ENCODE peak calls at places on chromosomes 16 and 17, in five cellular contexts. One of them, this sample, is unnamed.

GRCh38 chr16:16821261-16821660 is 442.3 kb downstream of the NPIPA7 start:
- DNase-seq in stimulated activated CD8-positive, alpha-beta memory T cell treated with anti-CD3 and anti-CD28 coated beads, Interleukin-2, amount 100 ng/mL, for 48 hours: no peak
- DNase-seq in COR-L47: no peak
- DNase-seq in KG1: no peak
- DNase-seq in hepatocyte: no peak
- DNase-seq in this sample: no peak

GRCh38 chr17:76458580-76459490 is 5.9 kb upstream of the UBE2O start:
- DNase-seq in stimulated activated CD8-positive, alpha-beta memory T cell treated with anti-CD3 and anti-CD28 coated beads, Interleukin-2, amount 100 ng/mL, for 48 hours: no peak
- DNase-seq in COR-L47: peak
- DNase-seq in KG1: no peak
- DNase-seq in hepatocyte: peak
- DNase-seq in this sample: no peak

GRCh38 chr16:85759631-85760419 is 8.9 kb upstream of the C16orf74 start:
- DNase-seq in stimulated activated CD8-positive, alpha-beta memory T cell treated with anti-CD3 and anti-CD28 coated beads, Interleukin-2, amount 100 ng/mL, for 48 hours: no peak
- DNase-seq in COR-L47: peak
- DNase-seq in KG1: peak
- DNase-seq in hepatocyte: no peak
- DNase-seq in this sample: no peak

GRCh38 chr16:53817812-53818211 is 113.9 kb downstream of the FTO start:
- DNase-seq in stimulated activated CD8-positive, alpha-beta memory T cell treated with anti-CD3 and anti-CD28 coated beads, Interleukin-2, amount 100 ng/mL, for 48 hours: no peak
- DNase-seq in COR-L47: no peak
- DNase-seq in KG1: no peak
- DNase-seq in hepatocyte: no peak
- DNase-seq in this sample: no peak

GRCh38 chr17:41548844-41549595 is 20.9 kb upstream of the KRT19 start:
- DNase-seq in stimulated activated CD8-positive, alpha-beta memory T cell treated with anti-CD3 and anti-CD28 coated beads, Interleukin-2, amount 100 ng/mL, for 48 hours: peak
- DNase-seq in COR-L47: peak
- DNase-seq in KG1: peak
- DNase-seq in hepatocyte: peak
- DNase-seq in this sample: peak

GRCh38 chr16:85767569-85767968 is 16.7 kb upstream of the C16orf74 start:
- DNase-seq in stimulated activated CD8-positive, alpha-beta memory T cell treated with anti-CD3 and anti-CD28 coated beads, Interleukin-2, amount 100 ng/mL, for 48 hours: no peak
- DNase-seq in COR-L47: no peak
- DNase-seq in KG1: no peak
- DNase-seq in hepatocyte: peak
- DNase-seq in this sample: no peak

GRCh38 chr16:55526448-55526847 is 17.6 kb downstream of the LPCAT2 start:
- DNase-seq in stimulated activated CD8-positive, alpha-beta memory T cell treated with anti-CD3 and anti-CD28 coated beads, Interleukin-2, amount 100 ng/mL, for 48 hours: no peak
- DNase-seq in COR-L47: no peak
- DNase-seq in KG1: no peak
- DNase-seq in hepatocyte: no peak
- DNase-seq in this sample: no peak

GRCh38 chr16:51440096-51440495 is 289.0 kb upstream of the SALL1 start:
- DNase-seq in stimulated activated CD8-positive, alpha-beta memory T cell treated with anti-CD3 and anti-CD28 coated beads, Interleukin-2, amount 100 ng/mL, for 48 hours: no peak
- DNase-seq in COR-L47: no peak
- DNase-seq in KG1: no peak
- DNase-seq in hepatocyte: no peak
- DNase-seq in this sample: no peak

GRCh38 chr17:63946440-63947363 is 14.6 kb upstream of the CD79B start:
- DNase-seq in stimulated activated CD8-positive, alpha-beta memory T cell treated with anti-CD3 and anti-CD28 coated beads, Interleukin-2, amount 100 ng/mL, for 48 hours: peak
- DNase-seq in COR-L47: peak
- DNase-seq in KG1: peak
- DNase-seq in hepatocyte: peak
- DNase-seq in this sample: peak

GRCh38 chr16:88003736-88004135 is 52.5 kb downstream of the BANP start:
- DNase-seq in stimulated activated CD8-positive, alpha-beta memory T cell treated with anti-CD3 and anti-CD28 coated beads, Interleukin-2, amount 100 ng/mL, for 48 hours: no peak
- DNase-seq in COR-L47: no peak
- DNase-seq in KG1: no peak
- DNase-seq in hepatocyte: no peak
- DNase-seq in this sample: no peak

GRCh38 chr17:82599674-82600661 is 48.3 kb downstream of the WDR45B start:
- DNase-seq in stimulated activated CD8-positive, alpha-beta memory T cell treated with anti-CD3 and anti-CD28 coated beads, Interleukin-2, amount 100 ng/mL, for 48 hours: no peak
- DNase-seq in COR-L47: no peak
- DNase-seq in KG1: no peak
- DNase-seq in hepatocyte: no peak
- DNase-seq in this sample: no peak